ENCODE peak calls at places on chromosomes 11 and 22, in four cellular contexts. One of them, this sample, is unnamed.

GRCh38 chr11:6900327-6900999 is 8.2 kb upstream of the OR2D2 start:
- DNase-seq in stimulated activated CD8-positive, alpha-beta memory T cell treated with anti-CD3 and anti-CD28 coated beads, Interleukin-2, amount 100 ng/mL, for 48 hours: no peak
- DNase-seq in left cardiac atrium: no peak
- DNase-seq in stimulated activated naive CD4-positive, alpha-beta T cell treated with Interleukin-2 at 50 U/mL for 16 hours: no peak
- DNase-seq in this sample: no peak

GRCh38 chr11:13486926-13487660 is 8.7 kb downstream of the PTH start:
- DNase-seq in stimulated activated naive CD4-positive, alpha-beta T cell treated with Interleukin-2 at 50 U/mL for 16 hours: peak; percentile 55
- DNase-seq in stimulated activated CD8-positive, alpha-beta memory T cell treated with anti-CD3 and anti-CD28 coated beads, Interleukin-2, amount 100 ng/mL, for 48 hours: peak; percentile 55
- DNase-seq in left cardiac atrium: peak; percentile 53
- DNase-seq in this sample: peak; percentile 61

GRCh38 chr11:119791701-119792151 is 62.7 kb upstream of the NECTIN1 start:
- DNase-seq in stimulated activated naive CD4-positive, alpha-beta T cell treated with Interleukin-2 at 50 U/mL for 16 hours: no peak
- DNase-seq in stimulated activated CD8-positive, alpha-beta memory T cell treated with anti-CD3 and anti-CD28 coated beads, Interleukin-2, amount 100 ng/mL, for 48 hours: no peak
- DNase-seq in left cardiac atrium: peak; percentile 33
- DNase-seq in this sample: no peak

GRCh38 chr22:33510429-33510904 is 409.8 kb downstream of the LARGE1 start:
- DNase-seq in stimulated activated CD8-positive, alpha-beta memory T cell treated with anti-CD3 and anti-CD28 coated beads, Interleukin-2, amount 100 ng/mL, for 48 hours: no peak
- DNase-seq in stimulated activated naive CD4-positive, alpha-beta T cell treated with Interleukin-2 at 50 U/mL for 16 hours: no peak
- DNase-seq in left cardiac atrium: no peak
- DNase-seq in this sample: no peak

GRCh38 chr11:35875466-35875865 is 68.4 kb upstream of the LDLRAD3 start:
- DNase-seq in stimulated activated CD8-positive, alpha-beta memory T cell treated with anti-CD3 and anti-CD28 coated beads, Interleukin-2, amount 100 ng/mL, for 48 hours: no peak
- DNase-seq in left cardiac atrium: no peak
- DNase-seq in stimulated activated naive CD4-positive, alpha-beta T cell treated with Interleukin-2 at 50 U/mL for 16 hours: no peak
- DNase-seq in this sample: no peak

GRCh38 chr11:61771995-61772455 is 19.6 kb downstream of the MYRF start:
- DNase-seq in stimulated activated CD8-positive, alpha-beta memory T cell treated with anti-CD3 and anti-CD28 coated beads, Interleukin-2, amount 100 ng/mL, for 48 hours: no peak
- DNase-seq in left cardiac atrium: no peak
- DNase-seq in stimulated activated naive CD4-positive, alpha-beta T cell treated with Interleukin-2 at 50 U/mL for 16 hours: no peak
- DNase-seq in this sample: no peak

GRCh38 chr11:746289-747175 is 732 bp upstream of the TALDO1 start:
- DNase-seq in stimulated activated naive CD4-positive, alpha-beta T cell treated with Interleukin-2 at 50 U/mL for 16 hours: peak; percentile 13
- DNase-seq in stimulated activated CD8-positive, alpha-beta memory T cell treated with anti-CD3 and anti-CD28 coated beads, Interleukin-2, amount 100 ng/mL, for 48 hours: no peak
- DNase-seq in left cardiac atrium: no peak
- DNase-seq in this sample: peak; percentile 87

GRCh38 chr22:46002757-46003270 is 25.9 kb upstream of the WNT7B start:
- DNase-seq in stimulated activated naive CD4-positive, alpha-beta T cell treated with Interleukin-2 at 50 U/mL for 16 hours: no peak
- DNase-seq in left cardiac atrium: peak; percentile 41
- DNase-seq in stimulated activated CD8-positive, alpha-beta memory T cell treated with anti-CD3 and anti-CD28 coated beads, Interleukin-2, amount 100 ng/mL, for 48 hours: no peak
- DNase-seq in this sample: no peak

GRCh38 chr11:121453589-121454299 is 977 bp upstream of the SORL1-AS1 start:
- DNase-seq in stimulated activated naive CD4-positive, alpha-beta T cell treated with Interleukin-2 at 50 U/mL for 16 hours: no peak
- DNase-seq in left cardiac atrium: no peak
- DNase-seq in stimulated activated CD8-positive, alpha-beta memory T cell treated with anti-CD3 and anti-CD28 coated beads, Interleukin-2, amount 100 ng/mL, for 48 hours: no peak
- DNase-seq in this sample: no peak

GRCh38 chr22:19779011-19779421 is 18.4 kb downstream of the TBX1 start:
- DNase-seq in left cardiac atrium: no peak
- DNase-seq in stimulated activated naive CD4-positive, alpha-beta T cell treated with Interleukin-2 at 50 U/mL for 16 hours: no peak
- DNase-seq in stimulated activated CD8-positive, alpha-beta memory T cell treated with anti-CD3 and anti-CD28 coated beads, Interleukin-2, amount 100 ng/mL, for 48 hours: no peak
- DNase-seq in this sample: no peak

GRCh38 chr11:82999232-82999631 is 72.5 kb downstream of the RAB30 start:
- DNase-seq in left cardiac atrium: no peak
- DNase-seq in stimulated activated CD8-positive, alpha-beta memory T cell treated with anti-CD3 and anti-CD28 coated beads, Interleukin-2, amount 100 ng/mL, for 48 hours: no peak
- DNase-seq in stimulated activated naive CD4-positive, alpha-beta T cell treated with Interleukin-2 at 50 U/mL for 16 hours: no peak
- DNase-seq in this sample: no peak

GRCh38 chr11:26551186-26551801 is 20.8 kb downstream of the MUC15 start:
- DNase-seq in left cardiac atrium: no peak
- DNase-seq in stimulated activated naive CD4-positive, alpha-beta T cell treated with Interleukin-2 at 50 U/mL for 16 hours: no peak
- DNase-seq in stimulated activated CD8-positive, alpha-beta memory T cell treated with anti-CD3 and anti-CD28 coated beads, Interleukin-2, amount 100 ng/mL, for 48 hours: no peak
- DNase-seq in this sample: no peak

GRCh38 chr11:61587951-61588695 is 7.2 kb upstream of the SYT7 start:
- DNase-seq in stimulated activated naive CD4-positive, alpha-beta T cell treated with Interleukin-2 at 50 U/mL for 16 hours: peak; percentile 58
- DNase-seq in left cardiac atrium: peak; percentile 57
- DNase-seq in stimulated activated CD8-positive, alpha-beta memory T cell treated with anti-CD3 and anti-CD28 coated beads, Interleukin-2, amount 100 ng/mL, for 48 hours: peak; percentile 14
- DNase-seq in this sample: peak; percentile 60

GRCh38 chr11:110830344-110831141 is 118.3 kb upstream of the ARHGAP20 start:
- DNase-seq in stimulated activated naive CD4-positive, alpha-beta T cell treated with Interleukin-2 at 50 U/mL for 16 hours: no peak
- DNase-seq in left cardiac atrium: no peak
- DNase-seq in stimulated activated CD8-positive, alpha-beta memory T cell treated with anti-CD3 and anti-CD28 coated beads, Interleukin-2, amount 100 ng/mL, for 48 hours: no peak
- DNase-seq in this sample: no peak

GRCh38 chr22:44630826-44631225 is 71.2 kb upstream of the PRR5 start:
- DNase-seq in stimulated activated CD8-positive, alpha-beta memory T cell treated with anti-CD3 and anti-CD28 coated beads, Interleukin-2, amount 100 ng/mL, for 48 hours: no peak
- DNase-seq in left cardiac atrium: no peak
- DNase-seq in stimulated activated naive CD4-positive, alpha-beta T cell treated with Interleukin-2 at 50 U/mL for 16 hours: no peak
- DNase-seq in this sample: no peak

GRCh38 chr11:78576549-78577097 is 2.0 kb upstream of the NARS2 start:
- DNase-seq in stimulated activated naive CD4-positive, alpha-beta T cell treated with Interleukin-2 at 50 U/mL for 16 hours: no peak
- DNase-seq in left cardiac atrium: no peak
- DNase-seq in stimulated activated CD8-positive, alpha-beta memory T cell treated with anti-CD3 and anti-CD28 coated beads, Interleukin-2, amount 100 ng/mL, for 48 hours: no peak
- DNase-seq in this sample: no peak

GRCh38 chr22:32619614-32620426 is 145.2 kb downstream of the FBXO7 start:
- DNase-seq in stimulated activated naive CD4-positive, alpha-beta T cell treated with Interleukin-2 at 50 U/mL for 16 hours: no peak
- DNase-seq in stimulated activated CD8-positive, alpha-beta memory T cell treated with anti-CD3 and anti-CD28 coated beads, Interleukin-2, amount 100 ng/mL, for 48 hours: no peak
- DNase-seq in left cardiac atrium: peak; percentile 69
- DNase-seq in this sample: no peak

GRCh38 chr11:94694309-94695060 is 73.7 kb upstream of the AMOTL1 start:
- DNase-seq in stimulated activated naive CD4-positive, alpha-beta T cell treated with Interleukin-2 at 50 U/mL for 16 hours: no peak
- DNase-seq in left cardiac atrium: no peak
- DNase-seq in stimulated activated CD8-positive, alpha-beta memory T cell treated with anti-CD3 and anti-CD28 coated beads, Interleukin-2, amount 100 ng/mL, for 48 hours: no peak
- DNase-seq in this sample: no peak